ENCODE peak calls at places on chromosome 22, in seven cellular contexts. D, C, S, R, U, A and W are unnamed samples.

GRCh38 chr22:30861688-30862552 is 106.7 kb downstream of the MORC2 start:
- DNase-seq in D (no peak), C (no peak), S (no peak), R (no peak), U (no peak), A (no peak), W (no peak)

GRCh38 chr22:30232716-30233218 is 13.8 kb downstream of the LIF start:
- DNase-seq in D (no peak), C (no peak), S (no peak), R (no peak), U (no peak), A (no peak), W (peak; percentile 73)

GRCh38 chr22:46008836-46009596 is 32.1 kb upstream of the WNT7B start:
- DNase-seq in D (no peak), C (no peak), S (no peak), R (no peak), U (no peak), A (no peak), W (no peak)

GRCh38 chr22:40519948-40520331 is 116.6 kb downstream of the MRTFA start:
- DNase-seq in D (no peak), C (no peak), S (no peak), R (no peak), U (no peak), A (no peak), W (no peak)

GRCh38 chr22:24327827-24328226 is 57.2 kb downstream of the SPECC1L start:
- DNase-seq in D (no peak), C (no peak), S (no peak), R (no peak), U (no peak), A (no peak), W (no peak)

GRCh38 chr22:39311592-39312400 is 7.6 kb downstream of the RPL3 start:
- DNase-seq in D (no peak), C (no peak), S (no peak), R (no peak), U (no peak), A (no peak), W (no peak)

GRCh38 chr22:28514314-28514713 is 165.3 kb downstream of the TTC28 start:
- DNase-seq in D (no peak), C (no peak), S (no peak), R (no peak), U (peak; percentile 15), A (no peak), W (no peak)

GRCh38 chr22:38317995-38318715 is 922 bp upstream of the CSNK1E start:
- DNase-seq in D (peak; percentile 77), C (peak; percentile 52), S (peak; percentile 91), R (peak; percentile 86), U (peak; percentile 91), A (peak; percentile 94), W (peak; percentile 94)

GRCh38 chr22:29700949-29701927 is 18.6 kb upstream of the CABP7 start:
- DNase-seq in D (no peak), C (no peak), S (peak; percentile 46), R (no peak), U (no peak), A (no peak), W (no peak)

GRCh38 chr22:20918663-20919220 is 1.5 kb downstream of the CRKL start:
- DNase-seq in D (no peak), C (no peak), S (peak; percentile 27), R (no peak), U (no peak), A (no peak), W (no peak)

GRCh38 chr22:23369054-23369685 is 188.9 kb downstream of the BCR start:
- DNase-seq in D (no peak), C (no peak), S (no peak), R (no peak), U (no peak), A (no peak), W (no peak)

GRCh38 chr22:24592144-24592845 is 578 bp downstream of the LRRC75B start:
- DNase-seq in D (no peak), C (no peak), S (no peak), R (no peak), U (peak; percentile 30), A (peak; percentile 12), W (no peak)

GRCh38 chr22:25219948-25220442 is 556 bp downstream of the CRYBB2 start:
- DNase-seq in D (no peak), C (no peak), S (no peak), R (no peak), U (no peak), A (no peak), W (no peak)

GRCh38 chr22:19740586-19740985 is 17.2 kb downstream of the GP1BB start:
- DNase-seq in D (no peak), C (no peak), S (no peak), R (no peak), U (no peak), A (no peak), W (no peak)

GRCh38 chr22:19743081-19743480 is 17.5 kb upstream of the TBX1 start:
- DNase-seq in D (no peak), C (no peak), S (no peak), R (no peak), U (no peak), A (no peak), W (no peak)

GRCh38 chr22:19743626-19744025 is 17.0 kb upstream of the TBX1 start:
- DNase-seq in D (no peak), C (no peak), S (no peak), R (no peak), U (no peak), A (no peak), W (no peak)

GRCh38 chr22:19741053-19741452 is 17.7 kb downstream of the GP1BB start:
- DNase-seq in D (no peak), C (no peak), S (no peak), R (no peak), U (no peak), A (no peak), W (no peak)

DNA sequence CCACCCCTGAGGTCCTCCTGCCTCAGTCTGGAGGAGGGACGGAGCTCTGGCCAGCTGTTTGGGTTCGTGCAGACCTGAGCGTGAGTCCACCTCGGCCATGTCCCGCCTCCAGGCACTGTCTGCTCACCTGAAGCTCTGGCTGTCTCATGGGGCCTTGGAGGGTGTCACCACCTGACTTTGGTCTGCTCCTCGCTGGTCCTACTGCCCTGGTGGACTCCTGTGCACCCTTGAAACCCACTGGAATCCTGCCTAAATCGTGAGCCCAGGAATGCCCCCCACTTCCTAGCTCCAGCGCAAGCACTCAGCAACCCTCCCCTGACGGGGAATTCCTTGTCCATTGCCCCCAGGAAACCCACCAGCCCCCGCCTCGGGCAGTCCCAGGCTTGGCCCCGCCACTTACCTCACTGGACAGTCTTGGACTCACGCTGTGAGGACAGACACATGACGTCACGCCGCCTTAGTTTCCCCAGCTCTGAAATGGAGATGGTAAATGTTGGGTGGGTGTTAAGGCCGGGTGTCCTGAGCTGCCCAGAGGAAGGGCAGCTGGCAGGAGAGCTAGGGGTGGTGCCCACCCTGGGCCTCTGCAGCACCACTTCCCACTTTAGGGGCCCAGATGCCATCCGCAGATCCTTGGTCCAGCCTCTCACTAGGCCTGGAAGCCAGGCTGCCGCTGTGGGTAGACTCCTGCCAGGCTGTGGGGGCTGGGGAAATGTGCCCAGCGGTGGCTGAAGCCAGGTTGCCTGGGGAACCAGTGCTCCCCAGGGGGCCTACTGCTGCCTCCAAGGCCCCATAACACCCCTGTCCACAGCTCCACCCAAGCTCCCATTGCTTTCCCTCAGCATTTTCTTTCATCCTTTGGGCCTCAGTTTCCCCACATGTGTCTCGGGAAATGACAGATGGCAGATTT is 18.2 kb upstream of the TBX1 start:
- DNase-seq in D (no peak), C (no peak), S (no peak), R (no peak), U (no peak), A (no peak), W (no peak)
- TF ChIP-seq CTCF in D (no peak), C (no peak), S (no peak), R (no peak), U (no peak), A (no peak), W (no peak)

DNA sequence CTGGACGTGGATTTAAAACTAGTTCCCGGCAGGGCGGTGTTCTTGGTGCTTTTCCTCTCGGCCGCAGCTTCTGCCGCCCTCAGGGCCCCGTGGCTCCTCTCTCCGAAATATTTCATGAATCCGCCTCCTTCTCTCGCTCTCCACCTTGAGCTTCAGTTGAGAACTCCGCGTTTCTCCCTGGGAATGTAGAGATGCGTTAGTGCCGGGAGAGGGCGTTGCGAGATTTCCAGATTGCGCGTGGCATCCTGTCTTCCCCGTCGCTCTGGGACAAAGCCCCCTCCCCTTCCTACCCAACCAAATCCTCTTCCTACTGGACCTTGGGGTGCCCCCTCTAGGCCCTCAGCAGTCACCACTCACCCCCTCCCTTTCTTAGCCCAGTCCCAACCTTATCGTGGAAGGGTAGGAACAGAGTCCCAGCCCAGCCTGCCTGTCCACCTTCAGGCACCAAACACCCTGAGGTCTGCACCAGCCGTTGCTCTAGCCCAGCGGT is 15.5 kb upstream of the RAC2 start:
- DNase-seq in D (no peak), C (no peak), S (no peak), R (peak; percentile 53), U (peak; percentile 46), A (peak; percentile 49), W (peak; percentile 52)
- H3K4me3 ChIP-seq in D (peak overlapping the region; percentile 23), C (peak overlapping the region; percentile 17), S (no peak overlapping the region), R (peak overlapping the region; percentile 29), U (peak overlapping the region; percentile 15), A (no peak overlapping the region), W (peak overlapping the region; percentile 1)

GRCh38 chr22:35888181-35888870 is 140.3 kb downstream of the RBFOX2 start:
- DNase-seq in D (no peak), C (no peak), S (no peak), R (no peak), U (no peak), A (no peak), W (no peak)

GRCh38 chr22:35891442-35891841 is 137.2 kb downstream of the RBFOX2 start:
- DNase-seq in D (no peak), C (no peak), S (no peak), R (no peak), U (no peak), A (no peak), W (no peak)

GRCh38 chr22:35883028-35883620 is 145.5 kb downstream of the RBFOX2 start:
- DNase-seq in D (no peak), C (no peak), S (no peak), R (no peak), U (peak; percentile 40), A (peak; percentile 45), W (peak; percentile 45)

GRCh38 chr22:35889071-35889470 is 139.6 kb downstream of the RBFOX2 start:
- DNase-seq in D (no peak), C (no peak), S (no peak), R (no peak), U (no peak), A (no peak), W (no peak)

DNA sequence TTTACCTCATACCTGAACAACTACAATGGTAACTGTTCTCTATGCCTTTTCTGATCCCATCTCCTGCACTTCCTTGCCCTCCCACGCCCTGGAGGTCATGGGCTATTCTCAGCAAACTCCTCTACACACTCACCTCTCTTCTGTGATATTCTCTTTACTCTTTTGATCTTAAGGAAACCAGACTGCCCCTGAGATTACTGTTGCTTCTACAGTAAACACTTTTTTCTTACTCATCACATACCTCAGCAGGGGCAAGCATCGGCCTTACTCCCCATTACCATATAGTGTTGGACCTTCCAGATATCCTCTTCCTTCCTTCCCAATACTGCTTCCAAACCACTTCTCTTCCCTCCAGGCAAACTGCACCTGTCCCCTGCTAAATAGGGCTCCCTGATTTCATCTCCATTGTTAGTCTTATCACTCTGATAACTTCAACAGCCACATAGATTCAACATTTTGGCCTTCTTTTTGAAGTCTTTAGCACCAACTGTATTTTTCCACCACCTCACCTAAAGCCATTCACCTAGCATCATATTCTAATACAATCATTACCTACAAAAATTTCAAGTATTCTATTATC is 141.2 kb downstream of the RBFOX2 start:
- DNase-seq in D (no peak), C (peak; percentile 21), S (no peak), R (no peak), U (no peak), A (no peak), W (peak; percentile 28)
- TF ChIP-seq CTCF in D (no peak), C (no peak), S (no peak), R (no peak), U (no peak), A (no peak), W (no peak)

GRCh38 chr22:17945851-17946690 is 78.3 kb downstream of the MICAL3 start:
- DNase-seq in D (no peak), C (no peak), S (no peak), R (no peak), U (no peak), A (no peak), W (no peak)
- H3K4me3 ChIP-seq in D (no peak overlapping the region), C (no peak overlapping the region), S (no peak overlapping the region), R (no peak overlapping the region), U (no peak overlapping the region), A (no peak overlapping the region), W (no peak overlapping the region)